ENCODE peak calls at places on chromosomes 13 and 19, in ten cellular contexts. Y is uterus, W is cardiac muscle cell, D is A549, A is heart left ventricle, Q is stomach, G is psoas muscle, V is aorta, Z is OCI-LY7, B is neural progenitor cell. I is an unnamed sample.

GRCh38 chr19:38034153-38034835 is 127.3 kb downstream of the SIPA1L3 start:
- DNase-seq in Y (no peak), W (peak; percentile 19), D (no peak), A (no peak), Q (no peak), G (no peak), V (peak; percentile 51), Z (peak; percentile 70), B (no peak), I (no peak)

GRCh38 chr19:19319725-19320361 is 466 bp downstream of the SUGP1 start:
- DNase-seq in Y (no peak), W (no peak), D (no peak), A (no peak), Q (no peak), G (peak; percentile 63), V (no peak), Z (peak; percentile 12), B (no peak), I (no peak)

GRCh38 chr19:16737909-16738308 is 18.3 kb downstream of the NWD1 start:
- DNase-seq in Y (no peak), W (peak; percentile 13), D (no peak), A (no peak), Q (no peak), G (no peak), V (no peak), Z (no peak), B (no peak), I (no peak)

GRCh38 chr19:4061178-4061682 is 5.5 kb downstream of the ZBTB7A start:
- DNase-seq in Y (peak; percentile 84), W (peak; percentile 37), D (no peak), A (peak; percentile 84), Q (peak; percentile 93), G (peak; percentile 94), V (peak; percentile 95), Z (peak; percentile 46), B (no peak), I (peak; percentile 72)

GRCh38 chr19:10975374-10976036 is 14.7 kb downstream of the SMARCA4 start:
- DNase-seq in Y (peak; percentile 75), W (peak; percentile 84), D (no peak), A (peak; percentile 53), Q (peak; percentile 67), G (peak; percentile 82), V (no peak), Z (no peak), B (no peak), I (peak; percentile 53)

GRCh38 chr13:109569938-109570711 is 216.3 kb downstream of the IRS2 start:
- DNase-seq in Y (no peak), W (no peak), D (no peak), A (no peak), Q (peak; percentile 44), G (no peak), V (no peak), Z (no peak), B (no peak), I (no peak)

GRCh38 chr19:33395561-33396550 is 22.3 kb downstream of the CEBPG start:
- DNase-seq in Y (peak; percentile 75), W (peak; percentile 73), D (no peak), A (no peak), Q (peak; percentile 68), G (peak; percentile 80), V (peak; percentile 90), Z (no peak), B (no peak), I (no peak)

GRCh38 chr13:20686167-20686566 is 17.3 kb upstream of the IL17D start:
- DNase-seq in Y (no peak), W (no peak), D (no peak), A (no peak), Q (no peak), G (no peak), V (no peak), Z (no peak), B (no peak), I (no peak)

GRCh38 chr19:14337510-14337909 is 43.7 kb upstream of the ADGRE5 start:
- DNase-seq in Y (no peak), W (peak; percentile 30), D (peak; percentile 34), A (no peak), Q (peak; percentile 61), G (no peak), V (no peak), Z (peak; percentile 66), B (peak; percentile 58), I (no peak)

GRCh38 chr19:35375505-35376307 is 4.8 kb downstream of the GPR42 start:
- DNase-seq in Y (no peak), W (no peak), D (no peak), A (no peak), Q (no peak), G (no peak), V (no peak), Z (no peak), B (no peak), I (no peak)

GRCh38 chr19:46115396-46116109 is 8.9 kb downstream of the IGFL3 start:
- DNase-seq in Y (peak; percentile 26), W (peak; percentile 33), D (peak; percentile 70), A (no peak), Q (no peak), G (no peak), V (no peak), Z (no peak), B (no peak), I (no peak)

GRCh38 chr19:46426506-46427162 is 2.1 kb downstream of the PNMA8C start:
- DNase-seq in Y (peak; percentile 85), W (peak; percentile 89), D (peak; percentile 95), A (peak; percentile 84), Q (peak; percentile 55), G (peak; percentile 85), V (peak; percentile 93), Z (peak; percentile 80), B (peak; percentile 97), I (peak; percentile 75)

GRCh38 chr19:8453616-8454015 is 8.8 kb downstream of the HNRNPM start:
- DNase-seq in Y (no peak), W (no peak), D (no peak), A (no peak), Q (no peak), G (no peak), V (no peak), Z (no peak), B (no peak), I (no peak)
- H3K4me1 ChIP-seq in Y (peaks cover 18% of the 10 kb centered on the region), W (peaks cover 17% of the 10 kb centered on the region), D (peaks cover 81% of the 10 kb centered on the region), A (peaks cover 93% of the 10 kb centered on the region), Q (peaks cover 93% of the 10 kb centered on the region), G (peaks cover 95% of the 10 kb centered on the region), V (peaks cover 10% of the 10 kb centered on the region), Z (peaks cover 60% of the 10 kb centered on the region), B (peaks cover 48% of the 10 kb centered on the region), I (peaks cover 85% of the 10 kb centered on the region)

DNA sequence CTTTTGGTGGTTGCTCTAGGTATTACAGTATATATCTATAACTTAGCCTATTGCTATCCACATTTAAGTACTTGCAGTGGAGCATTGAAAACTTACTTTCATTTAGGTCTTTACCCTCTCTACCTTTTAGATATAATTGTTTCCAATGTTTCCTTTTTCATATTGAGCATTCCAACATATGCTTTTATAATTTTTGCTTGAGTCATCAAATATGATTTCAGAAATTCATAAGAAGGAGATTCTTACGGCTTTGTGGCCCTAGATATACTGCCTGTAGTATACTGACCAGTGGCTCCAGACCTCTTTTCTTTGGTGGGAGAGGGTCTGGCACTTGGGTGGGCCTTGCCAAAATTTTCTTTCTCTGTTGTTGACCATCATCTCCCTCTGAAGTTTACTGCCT is 32.8 kb upstream of the ZNF850 start:
- DNase-seq in Y (no peak), W (no peak), D (no peak), A (no peak), Q (no peak), G (no peak), V (no peak), Z (no peak), B (no peak), I (no peak)
- H3K9me3 ChIP-seq in Y (peaks cover 69% of the 10 kb centered on the region), W (no peaks in the 10 kb centered on the region), D (peaks cover 85% of the 10 kb centered on the region), A (peaks cover 36% of the 10 kb centered on the region), Q (peaks cover 74% of the 10 kb centered on the region), G (peaks cover 84% of the 10 kb centered on the region), V (peaks cover 17% of the 10 kb centered on the region), Z (peaks cover 8% of the 10 kb centered on the region), B (peaks cover 10% of the 10 kb centered on the region), I (peaks cover 55% of the 10 kb centered on the region)

GRCh38 chr13:96816874-96817273 is 177.4 kb downstream of the OXGR1 start:
- DNase-seq in Y (no peak), W (no peak), D (no peak), A (peak; percentile 25), Q (no peak), G (no peak), V (no peak), Z (no peak), B (peak; percentile 30), I (no peak)
- H3K4me1 ChIP-seq in Y (no peaks in the 10 kb centered on the region), W (no peaks in the 10 kb centered on the region), D (no peaks in the 10 kb centered on the region), A (no peaks in the 10 kb centered on the region), Q (no peaks in the 10 kb centered on the region), G (no peaks in the 10 kb centered on the region), V (peaks cover 20% of the 10 kb centered on the region), Z (no peaks in the 10 kb centered on the region), B (peaks cover 6% of the 10 kb centered on the region), I (no peaks in the 10 kb centered on the region)

GRCh38 chr19:29706635-29707034 is 8.4 kb downstream of the C19orf12 start:
- DNase-seq in Y (no peak), W (no peak), D (no peak), A (no peak), Q (no peak), G (no peak), V (peak; percentile 12), Z (no peak), B (no peak), I (no peak)

GRCh38 chr19:29705706-29706105 is 9.4 kb downstream of the C19orf12 start:
- DNase-seq in Y (no peak), W (no peak), D (no peak), A (no peak), Q (no peak), G (no peak), V (peak; percentile 15), Z (no peak), B (no peak), I (no peak)

GRCh38 chr19:29702958-29703320 is 12.1 kb downstream of the C19orf12 start:
- DNase-seq in Y (no peak), W (no peak), D (no peak), A (no peak), Q (no peak), G (no peak), V (peak; percentile 37), Z (no peak), B (no peak), I (no peak)

GRCh38 chr19:29702161-29702957 is 12.7 kb downstream of the C19orf12 start:
- DNase-seq in Y (no peak), W (no peak), D (no peak), A (no peak), Q (no peak), G (peak; percentile 61), V (peak; percentile 57), Z (no peak), B (no peak), I (no peak)

DNA sequence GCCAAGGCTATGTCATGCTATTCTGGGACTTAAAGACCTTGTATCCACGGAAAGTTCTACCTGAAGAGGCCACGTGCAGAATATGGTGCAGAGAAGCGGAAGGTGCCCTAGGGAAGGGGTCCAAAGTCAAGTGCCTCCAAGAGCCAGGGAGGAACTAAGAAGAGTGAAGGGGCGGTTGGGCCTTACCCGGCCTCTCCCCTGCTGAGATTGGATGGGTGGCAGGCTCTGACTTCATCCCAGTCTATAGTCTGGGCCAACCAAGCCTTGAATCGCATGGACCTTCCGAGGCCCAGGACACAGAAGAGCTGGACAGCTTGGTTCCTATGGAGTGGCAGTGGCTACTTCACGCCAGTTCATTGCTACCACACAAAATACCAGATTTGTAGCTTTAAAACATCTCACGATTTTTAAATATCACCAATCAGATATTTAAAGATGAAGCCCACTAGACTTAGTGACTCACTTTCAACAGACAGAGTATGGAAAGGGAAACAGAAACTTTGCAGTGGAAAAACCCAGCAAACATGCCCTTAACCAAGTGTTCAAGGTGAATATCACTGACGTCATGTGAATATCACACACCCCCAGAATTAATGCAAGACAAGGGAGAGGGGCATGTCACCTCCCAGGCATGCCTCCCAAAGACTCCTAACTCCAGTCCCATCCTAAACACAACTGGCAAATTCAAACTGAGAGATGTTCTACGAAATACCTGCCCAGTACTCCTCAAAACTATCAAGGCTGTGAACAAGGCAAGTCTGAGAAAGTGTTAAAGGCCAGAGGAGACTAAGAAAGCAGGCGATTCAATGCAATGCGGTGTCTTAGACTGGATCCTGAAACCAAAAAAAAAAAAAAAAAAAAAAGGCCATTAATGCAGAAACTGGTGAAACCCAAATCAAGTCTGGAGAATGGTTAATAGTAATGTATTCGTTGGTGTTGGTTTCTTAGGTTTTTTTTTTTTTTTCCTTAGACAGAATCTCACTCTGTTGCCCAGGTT is 10.2 kb downstream of the C19orf12 start:
- DNase-seq in Y (no peak), W (no peak), D (no peak), A (no peak), Q (no peak), G (no peak), V (peak; percentile 20), Z (no peak), B (no peak), I (no peak)
- H3K9me3 ChIP-seq in Y (no peaks in the 10 kb centered on the region), W (no peaks in the 10 kb centered on the region), D (no peaks in the 10 kb centered on the region), A (no peaks in the 10 kb centered on the region), Q (no peaks in the 10 kb centered on the region), G (no peaks in the 10 kb centered on the region), V (no peaks in the 10 kb centered on the region), Z (no peaks in the 10 kb centered on the region), B (no peaks in the 10 kb centered on the region), I (no peaks in the 10 kb centered on the region)

I was measured in heart right ventricle.